ENCODE peak calls at places on chromosome 20, in five cellular contexts. R is tibial artery; V is A549; J is activated CD8-positive, alpha-beta memory T cell treated with anti-CD3 and anti-CD28 coated beads, Interleukin-2, amount 50 U/mL, for 4 hours; Z is stimulated activated CD8-positive, alpha-beta memory T cell treated with anti-CD3 and anti-CD28 coated beads, Interleukin-7, amount 100 ng/mL, for 4 hours. P is an unnamed sample.

GRCh38 chr20:10218536-10219451 is at the start of gene SNAP25:
- DNase-seq in J (no peak), Z (no peak), V (peak), R (peak), P (no peak)

GRCh38 chr20:45020236-45020886 is 54.0 kb downstream of the STK4 start:
- DNase-seq in R (no peak), Z (no peak), V (no peak), J (no peak), P (no peak)

GRCh38 chr20:8535403-8536003 is 403.4 kb downstream of the PLCB1 start:
- DNase-seq in R (no peak), V (peak), J (no peak), Z (no peak), P (no peak)

GRCh38 chr20:5448449-5449118 is 131.8 kb upstream of the PROKR2 start:
- DNase-seq in R (peak), Z (no peak), J (peak), V (peak), P (no peak)

GRCh38 chr20:21173496-21174025 is 47.7 kb downstream of the KIZ start:
- DNase-seq in R (no peak), V (no peak), Z (no peak), J (no peak), P (no peak)

GRCh38 chr20:33112547-33113386 is 33.3 kb downstream of the BPIFB4 start:
- DNase-seq in J (no peak), Z (no peak), R (no peak), V (no peak), P (no peak)

GRCh38 chr20:32062776-32063170 is 10.7 kb downstream of the HCK start:
- DNase-seq in Z (no peak), R (peak), J (no peak), V (no peak), P (peak)

GRCh38 chr20:48463916-48464315 is 363.9 kb downstream of the PREX1 start:
- DNase-seq in V (no peak), Z (no peak), R (peak), J (no peak), P (no peak)

GRCh38 chr20:47784599-47785320 is 521 bp downstream of the SULF2 start:
- DNase-seq in J (no peak), R (no peak), V (peak), Z (no peak), P (no peak)

GRCh38 chr20:23548408-23548807 is 19.9 kb downstream of the CST9L start:
- DNase-seq in R (no peak), Z (no peak), V (no peak), J (no peak), P (no peak)

GRCh38 chr20:35887393-35888064 is 66.8 kb downstream of the SCAND1 start:
- DNase-seq in R (no peak), J (no peak), Z (no peak), V (no peak), P (peak)

GRCh38 chr20:47361268-47361665 is 4.8 kb upstream of the ZMYND8 start:
- DNase-seq in V (no peak), J (no peak), Z (no peak), R (no peak), P (no peak)

GRCh38 chr20:35000311-35000921 is 44.7 kb downstream of the MYH7B start:
- DNase-seq in J (no peak), V (no peak), R (no peak), Z (no peak), P (no peak)

GRCh38 chr20:45823949-45824835 is 2.9 kb downstream of the TNNC2 start:
- DNase-seq in V (no peak), J (peak), Z (peak), R (no peak), P (no peak)

GRCh38 chr20:38658879-38659612 is 57.4 kb downstream of the ARHGAP40 start:
- DNase-seq in J (peak), R (no peak), Z (no peak), V (peak), P (no peak)